ENCODE peak calls at places on chromosome 15, in nine cellular contexts. M is neural crest cell; C is body of pancreas; L is GM13977; J is CD8-positive, alpha-beta T cell; W is lung; X is AG10803; G is PC-9; T is HFFc6. D is an unnamed sample.

GRCh38 chr15:95872366-95872771 is 458.1 kb upstream of the NR2F2 start:
- DNase-seq in M (no peak), C (no peak), L (no peak), J (no peak), W (no peak), X (peak; percentile 40), G (peak; percentile 76), T (peak; percentile 81), D (no peak)

GRCh38 chr15:67030036-67030762 is 35.2 kb upstream of the SMAD3 start:
- DNase-seq in M (no peak), C (peak; percentile 28), L (no peak), J (no peak), W (no peak), X (no peak), G (no peak), T (no peak), D (no peak)

GRCh38 chr15:41797194-41797593 is 22.9 kb downstream of the MAPKBP1 start:
- DNase-seq in M (no peak), C (no peak), L (no peak), J (no peak), W (no peak), X (no peak), G (no peak), T (no peak), D (no peak)

GRCh38 chr15:35583863-35584528 is 38.0 kb upstream of the DPH6 start:
- DNase-seq in M (no peak), C (no peak), L (no peak), J (no peak), W (no peak), X (peak; percentile 45), G (no peak), T (no peak), D (no peak)

GRCh38 chr15:57752426-57752825 is 45.9 kb downstream of the POLR2M start:
- DNase-seq in M (no peak), C (peak; percentile 9), L (no peak), J (no peak), W (no peak), X (no peak), G (no peak), T (no peak), D (no peak)

GRCh38 chr15:41703120-41703519 is 42.9 kb downstream of the MGA start:
- DNase-seq in M (no peak), C (no peak), L (no peak), J (no peak), W (no peak), X (no peak), G (no peak), T (no peak), D (no peak)

GRCh38 chr15:80533934-80534333 is 129.8 kb downstream of the ARNT2 start:
- DNase-seq in M (no peak), C (no peak), L (no peak), J (no peak), W (no peak), X (peak; percentile 70), G (no peak), T (peak; percentile 70), D (no peak)

GRCh38 chr15:55290361-55291057 is 896 bp upstream of the RAB27A start:
- DNase-seq in M (peak; percentile 75), C (peak; percentile 87), L (peak; percentile 85), J (peak; percentile 86), W (peak; percentile 87), X (peak; percentile 74), G (peak; percentile 79), T (peak; percentile 68), D (peak; percentile 83)

GRCh38 chr15:70796516-70797310 is 33.4 kb upstream of the UACA start:
- DNase-seq in M (no peak), C (no peak), L (no peak), J (no peak), W (no peak), X (no peak), G (no peak), T (no peak), D (no peak)

GRCh38 chr15:92683511-92683834 is 27.9 kb upstream of the FAM174B start:
- DNase-seq in M (peak; percentile 41), C (peak; percentile 65), L (no peak), J (no peak), W (peak; percentile 47), X (peak; percentile 22), G (no peak), T (no peak), D (no peak)

GRCh38 chr15:67149859-67150824 is 84.7 kb downstream of the SMAD3 start:
- DNase-seq in M (no peak), C (peak; percentile 67), L (peak; percentile 51), J (peak; percentile 23), W (peak; percentile 53), X (peak; percentile 96), G (peak; percentile 90), T (peak; percentile 99), D (peak; percentile 58)

GRCh38 chr15:50145451-50145872 is 26.4 kb upstream of the ATP8B4 start:
- DNase-seq in M (no peak), C (peak; percentile 18), L (no peak), J (no peak), W (no peak), X (peak; percentile 79), G (no peak), T (peak; percentile 73), D (peak; percentile 24)

DNA sequence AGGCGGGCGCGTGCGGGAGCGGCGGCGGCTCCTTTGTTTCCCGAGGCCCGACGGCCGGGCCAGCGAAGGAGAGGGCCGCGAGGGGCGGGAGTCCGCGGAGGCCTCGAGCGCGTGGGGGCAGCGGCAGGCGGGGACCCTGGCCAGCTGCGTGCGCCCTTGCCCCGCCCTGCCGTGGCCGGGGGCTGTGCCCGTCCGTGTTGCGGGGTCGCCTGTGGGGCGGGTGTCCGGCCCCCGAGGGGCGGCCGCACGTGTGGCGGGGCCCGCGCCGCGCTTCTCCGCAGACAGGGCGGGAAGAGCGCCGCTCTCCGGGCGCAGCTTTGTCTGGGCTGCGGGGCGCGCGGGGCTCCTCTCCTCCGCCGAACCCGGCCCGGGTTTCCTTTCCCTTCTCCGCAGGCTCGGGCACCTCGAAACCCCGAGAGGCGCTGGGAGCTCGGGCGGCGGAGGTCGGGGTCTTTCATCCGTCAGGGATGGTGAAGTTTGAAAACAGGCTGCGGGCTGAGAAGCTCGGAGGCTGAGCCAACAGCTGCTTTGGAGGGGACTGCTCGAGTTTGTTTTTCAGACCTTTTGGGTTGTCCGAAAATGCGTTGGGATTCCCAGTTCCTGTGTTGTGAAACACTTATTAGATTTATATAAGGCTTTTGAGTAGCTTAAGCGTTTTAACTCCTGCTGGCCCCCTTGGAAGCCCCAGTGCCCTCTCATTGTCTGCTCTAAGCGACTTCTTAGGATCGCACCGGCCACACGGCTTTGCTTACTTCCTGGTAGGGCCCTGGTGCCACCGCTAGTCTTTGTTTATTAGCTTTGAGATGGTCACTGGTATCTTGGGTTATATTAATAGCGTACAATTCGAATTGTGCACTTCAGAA is 817 bp downstream of the USP3 start:
- DNase-seq in M (peak; percentile 43), C (peak; percentile 83), L (no peak), J (peak; percentile 50), W (peak; percentile 60), X (peak; percentile 62), G (peak; percentile 45), T (peak; percentile 42), D (no peak)
- TF ChIP-seq CTCF in M (peak; percentile 44), C (peak; percentile 55), L (peak; percentile 39), J (no peak), W (no peak), X (peak; percentile 34), G (no peak), T (peak; percentile 29), D (peak; percentile 18)

DNA sequence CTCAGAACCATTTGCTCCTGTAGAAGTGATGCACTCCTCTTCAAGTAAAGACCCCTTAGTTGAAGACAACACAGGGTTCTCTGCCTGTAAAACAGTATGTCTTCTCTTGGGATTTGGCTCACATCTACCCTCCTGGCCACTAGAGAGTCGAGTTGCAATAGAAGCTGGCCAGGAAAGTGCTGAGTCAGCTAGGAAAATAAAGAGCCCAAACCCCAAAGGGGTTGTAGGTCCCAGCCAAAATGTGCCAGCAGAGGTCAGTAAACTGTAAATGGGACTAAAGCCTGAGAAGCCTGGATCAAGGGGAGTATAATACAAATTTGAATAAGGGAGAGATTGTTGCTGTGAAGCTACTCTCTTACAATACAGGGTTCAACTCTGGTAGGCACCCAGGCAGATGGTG is 37.2 kb upstream of the THBS1 start:
- DNase-seq in M (no peak), C (no peak), L (no peak), J (no peak), W (no peak), X (no peak), G (no peak), T (no peak), D (no peak)
- TF ChIP-seq CTCF in M (no peak), C (no peak), L (no peak), J (no peak), W (no peak), X (no peak), G (no peak), T (no peak), D (no peak)

GRCh38 chr15:101085311-101085700 is 166.1 kb downstream of the LRRK1 start:
- DNase-seq in M (no peak), C (no peak), L (no peak), J (no peak), W (no peak), X (no peak), G (no peak), T (no peak), D (no peak)

GRCh38 chr15:101086394-101087171 is 165.3 kb downstream of the CHSY1 start:
- DNase-seq in M (no peak), C (no peak), L (no peak), J (no peak), W (no peak), X (no peak), G (no peak), T (no peak), D (no peak)

GRCh38 chr15:101088788-101089578 is 162.9 kb downstream of the CHSY1 start:
- DNase-seq in M (peak; percentile 74), C (peak; percentile 82), L (peak; percentile 90), J (peak; percentile 84), W (peak; percentile 75), X (peak; percentile 45), G (peak; percentile 78), T (peak; percentile 49), D (peak; percentile 90)

GRCh38 chr15:101088311-101088710 is 163.5 kb downstream of the CHSY1 start:
- DNase-seq in M (no peak), C (no peak), L (no peak), J (no peak), W (no peak), X (no peak), G (no peak), T (no peak), D (no peak)

DNA sequence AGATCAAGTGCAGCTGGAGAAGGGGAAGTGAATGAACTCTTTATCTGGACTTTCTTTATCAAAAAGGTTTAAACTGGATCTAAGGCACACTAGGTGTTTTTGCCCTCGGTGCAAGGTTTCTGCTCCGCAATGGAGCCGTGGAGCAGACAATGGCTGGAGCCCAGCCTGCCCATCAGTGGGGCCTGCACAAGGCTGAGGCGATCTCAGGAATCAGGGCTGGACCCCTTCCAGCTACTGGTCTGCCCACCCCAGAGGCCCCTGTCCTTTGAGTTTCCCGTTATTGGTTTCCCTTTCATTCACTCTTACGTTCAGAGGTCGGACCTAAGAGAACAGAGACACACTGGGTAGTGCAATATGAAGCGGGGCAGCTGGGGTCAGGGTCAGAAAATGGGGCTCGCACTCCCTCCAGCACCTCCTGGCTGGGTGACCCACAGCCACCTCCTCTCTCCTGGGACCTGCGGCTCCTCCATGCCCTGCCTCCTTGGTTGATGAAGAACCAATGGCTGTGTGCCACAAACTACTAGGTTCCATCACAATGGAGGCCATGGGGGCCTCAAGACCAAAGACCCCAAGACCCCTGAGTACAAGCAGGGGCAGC is 164.6 kb downstream of the CHSY1 start:
- DNase-seq in M (no peak), C (no peak), L (no peak), J (no peak), W (no peak), X (no peak), G (no peak), T (no peak), D (no peak)
- TF ChIP-seq CTCF in M (no peak), C (no peak), L (no peak), J (no peak), W (no peak), X (no peak), G (no peak), T (no peak), D (no peak)

GRCh38 chr15:90956551-90957104 is 1.9 kb downstream of the RCCD1 start:
- DNase-seq in M (peak; percentile 75), C (peak; percentile 84), L (peak; percentile 90), J (peak; percentile 74), W (peak; percentile 74), X (peak; percentile 65), G (peak; percentile 21), T (peak; percentile 57), D (peak; percentile 87)
- TF ChIP-seq CTCF in M (peak; percentile 97), C (peak; percentile 79), L (peak; percentile 73), J (peak; percentile 82), W (peak; percentile 58), X (peak; percentile 44), G (peak; percentile 68), T (peak; percentile 97), D (peak; percentile 71)

D was measured in GM13976.